ENCODE peak calls at places on chromosomes 2 and 18, in eight cellular contexts. One of them, this sample, is unnamed.

GRCh38 chr2:28681216-28681981 is 70.2 kb upstream of the PPP1CB start:
- DNase-seq in cardiac muscle cell: peak; percentile 76
- DNase-seq in A549: no peak
- DNase-seq in IMR-90: peak; percentile 81
- DNase-seq in transverse colon: no peak
- DNase-seq in mammary epithelial cell: peak; percentile 82
- DNase-seq in adrenal gland: no peak
- DNase-seq in heart left ventricle: peak; percentile 46
- DNase-seq in this sample: no peak

GRCh38 chr2:11680181-11680900 is 10.3 kb upstream of the NTSR2 start:
- DNase-seq in heart left ventricle: no peak
- DNase-seq in adrenal gland: peak; percentile 80
- DNase-seq in IMR-90: peak; percentile 61
- DNase-seq in cardiac muscle cell: no peak
- DNase-seq in mammary epithelial cell: no peak
- DNase-seq in A549: no peak
- DNase-seq in transverse colon: no peak
- DNase-seq in this sample: peak; percentile 72

GRCh38 chr2:222942556-222942955 is 81.7 kb downstream of the ACSL3 start:
- DNase-seq in adrenal gland: no peak
- DNase-seq in cardiac muscle cell: no peak
- DNase-seq in transverse colon: no peak
- DNase-seq in A549: no peak
- DNase-seq in IMR-90: no peak
- DNase-seq in mammary epithelial cell: no peak
- DNase-seq in heart left ventricle: no peak
- DNase-seq in this sample: no peak

GRCh38 chr18:23857756-23858155 is 156.8 kb upstream of the TTC39C start:
- DNase-seq in cardiac muscle cell: peak; percentile 51
- DNase-seq in heart left ventricle: no peak
- DNase-seq in transverse colon: no peak
- DNase-seq in mammary epithelial cell: peak; percentile 85
- DNase-seq in IMR-90: peak; percentile 82
- DNase-seq in A549: no peak
- DNase-seq in adrenal gland: no peak
- DNase-seq in this sample: no peak

GRCh38 chr18:29096380-29096779 is 919.5 kb upstream of the CDH2 start:
- DNase-seq in transverse colon: no peak
- DNase-seq in mammary epithelial cell: no peak
- DNase-seq in heart left ventricle: no peak
- DNase-seq in IMR-90: no peak
- DNase-seq in cardiac muscle cell: no peak
- DNase-seq in A549: no peak
- DNase-seq in adrenal gland: no peak
- DNase-seq in this sample: no peak

GRCh38 chr2:220001693-220002260 is 374.3 kb downstream of the SLC4A3 start:
- DNase-seq in transverse colon: no peak
- DNase-seq in cardiac muscle cell: peak; percentile 75
- DNase-seq in IMR-90: peak; percentile 58
- DNase-seq in mammary epithelial cell: no peak
- DNase-seq in heart left ventricle: no peak
- DNase-seq in adrenal gland: no peak
- DNase-seq in A549: no peak
- DNase-seq in this sample: peak; percentile 3

GRCh38 chr18:926946-927345 is 22.3 kb downstream of the ADCYAP1 start:
- DNase-seq in mammary epithelial cell: no peak
- DNase-seq in IMR-90: no peak
- DNase-seq in transverse colon: no peak
- DNase-seq in cardiac muscle cell: no peak
- DNase-seq in heart left ventricle: no peak
- DNase-seq in adrenal gland: no peak
- DNase-seq in A549: no peak
- DNase-seq in this sample: no peak

GRCh38 chr2:96143231-96143847 is 1.9 kb downstream of the DUSP2 start:
- DNase-seq in heart left ventricle: peak; percentile 18
- DNase-seq in cardiac muscle cell: no peak
- DNase-seq in IMR-90: no peak
- DNase-seq in mammary epithelial cell: no peak
- DNase-seq in A549: no peak
- DNase-seq in adrenal gland: peak; percentile 4
- DNase-seq in transverse colon: no peak
- DNase-seq in this sample: no peak

GRCh38 chr18:9802175-9802747 is 83.5 kb upstream of the TXNDC2 start:
- DNase-seq in A549: no peak
- DNase-seq in transverse colon: no peak
- DNase-seq in heart left ventricle: no peak
- DNase-seq in IMR-90: no peak
- DNase-seq in mammary epithelial cell: no peak
- DNase-seq in cardiac muscle cell: no peak
- DNase-seq in adrenal gland: no peak
- DNase-seq in this sample: no peak

GRCh38 chr18:50105027-50105426 is 89.9 kb downstream of the MYO5B start:
- DNase-seq in IMR-90: no peak
- DNase-seq in mammary epithelial cell: no peak
- DNase-seq in A549: no peak
- DNase-seq in adrenal gland: no peak
- DNase-seq in heart left ventricle: no peak
- DNase-seq in cardiac muscle cell: no peak
- DNase-seq in transverse colon: no peak
- DNase-seq in this sample: no peak

GRCh38 chr2:44927979-44928659 is 13.4 kb upstream of the SIX3 start:
- DNase-seq in A549: no peak
- DNase-seq in adrenal gland: no peak
- DNase-seq in heart left ventricle: no peak
- DNase-seq in mammary epithelial cell: no peak
- DNase-seq in IMR-90: no peak
- DNase-seq in cardiac muscle cell: no peak
- DNase-seq in transverse colon: no peak
- DNase-seq in this sample: no peak

GRCh38 chr2:232687382-232688160 is 9.6 kb upstream of the GIGYF2 start:
- DNase-seq in cardiac muscle cell: no peak
- DNase-seq in IMR-90: no peak
- DNase-seq in mammary epithelial cell: no peak
- DNase-seq in transverse colon: no peak
- DNase-seq in adrenal gland: no peak
- DNase-seq in A549: no peak
- DNase-seq in heart left ventricle: no peak
- DNase-seq in this sample: no peak

GRCh38 chr2:145323512-145323911 is 803.6 kb upstream of the ZEB2 start:
- DNase-seq in heart left ventricle: no peak
- DNase-seq in cardiac muscle cell: no peak
- DNase-seq in A549: no peak
- DNase-seq in adrenal gland: no peak
- DNase-seq in transverse colon: no peak
- DNase-seq in IMR-90: peak; percentile 41
- DNase-seq in mammary epithelial cell: peak; percentile 74
- DNase-seq in this sample: no peak

GRCh38 chr2:225558425-225558824 is 158.9 kb downstream of the NYAP2 start:
- DNase-seq in A549: no peak
- DNase-seq in mammary epithelial cell: no peak
- DNase-seq in cardiac muscle cell: no peak
- DNase-seq in adrenal gland: no peak
- DNase-seq in heart left ventricle: no peak
- DNase-seq in IMR-90: no peak
- DNase-seq in transverse colon: no peak
- DNase-seq in this sample: no peak

GRCh38 chr2:133326651-133327397 is 241.4 kb downstream of the NCKAP5 start:
- DNase-seq in mammary epithelial cell: no peak
- DNase-seq in adrenal gland: no peak
- DNase-seq in cardiac muscle cell: peak; percentile 35
- DNase-seq in A549: peak; percentile 93
- DNase-seq in heart left ventricle: no peak
- DNase-seq in IMR-90: peak; percentile 98
- DNase-seq in transverse colon: no peak
- DNase-seq in this sample: no peak

GRCh38 chr2:99032786-99033185 is 96.8 kb upstream of the CRACDL start:
- DNase-seq in A549: no peak
- DNase-seq in IMR-90: no peak
- DNase-seq in mammary epithelial cell: peak; percentile 84
- DNase-seq in adrenal gland: no peak
- DNase-seq in cardiac muscle cell: no peak
- DNase-seq in transverse colon: no peak
- DNase-seq in heart left ventricle: no peak
- DNase-seq in this sample: no peak

GRCh38 chr18:35634376-35634775 is 52.8 kb downstream of the GALNT1 start:
- DNase-seq in transverse colon: no peak
- DNase-seq in mammary epithelial cell: no peak
- DNase-seq in cardiac muscle cell: no peak
- DNase-seq in A549: no peak
- DNase-seq in heart left ventricle: no peak
- DNase-seq in IMR-90: no peak
- DNase-seq in adrenal gland: no peak
- DNase-seq in this sample: no peak

GRCh38 chr2:86441789-86442641 is 844 bp downstream of the KDM3A start:
- DNase-seq in IMR-90: peak; percentile 50
- DNase-seq in cardiac muscle cell: peak; percentile 70
- DNase-seq in A549: peak; percentile 60
- DNase-seq in mammary epithelial cell: peak; percentile 46
- DNase-seq in heart left ventricle: peak; percentile 74
- DNase-seq in adrenal gland: peak; percentile 65
- DNase-seq in transverse colon: peak; percentile 69
- DNase-seq in this sample: no peak

GRCh38 chr2:129904532-129905446 is 74.7 kb upstream of the RAB6C start:
- DNase-seq in adrenal gland: no peak
- DNase-seq in A549: no peak
- DNase-seq in transverse colon: no peak
- DNase-seq in mammary epithelial cell: no peak
- DNase-seq in cardiac muscle cell: no peak
- DNase-seq in heart left ventricle: no peak
- DNase-seq in IMR-90: no peak
- DNase-seq in this sample: no peak

GRCh38 chr2:240301256-240301795 is 134.1 kb upstream of the GPC1 start:
- DNase-seq in A549: no peak
- DNase-seq in IMR-90: no peak
- DNase-seq in adrenal gland: no peak
- DNase-seq in cardiac muscle cell: no peak
- DNase-seq in mammary epithelial cell: no peak
- DNase-seq in heart left ventricle: no peak
- DNase-seq in transverse colon: no peak
- DNase-seq in this sample: no peak

GRCh38 chr2:140863713-140864112 is 1267.1 kb downstream of the LRP1B start:
- DNase-seq in adrenal gland: no peak
- DNase-seq in IMR-90: peak; percentile 69
- DNase-seq in mammary epithelial cell: peak; percentile 40
- DNase-seq in transverse colon: no peak
- DNase-seq in cardiac muscle cell: peak; percentile 86
- DNase-seq in A549: peak; percentile 74
- DNase-seq in heart left ventricle: no peak
- DNase-seq in this sample: no peak

GRCh38 chr2:85134255-85135065 is 1.3 kb downstream of the TCF7L1 start:
- DNase-seq in A549: no peak
- DNase-seq in heart left ventricle: peak; percentile 52
- DNase-seq in adrenal gland: peak; percentile 28
- DNase-seq in cardiac muscle cell: peak; percentile 71
- DNase-seq in transverse colon: peak; percentile 22
- DNase-seq in IMR-90: peak; percentile 54
- DNase-seq in mammary epithelial cell: peak; percentile 27
- DNase-seq in this sample: no peak
- H3K4me3 ChIP-seq in A549: peak overlapping the region; percentile 61
- H3K4me3 ChIP-seq in heart left ventricle: peak overlapping the region; percentile 83
- H3K4me3 ChIP-seq in adrenal gland: peak overlapping the region; percentile 78
- H3K4me3 ChIP-seq in cardiac muscle cell: peak overlapping the region; percentile 57
- H3K4me3 ChIP-seq in transverse colon: peak overlapping the region; percentile 57
- H3K4me3 ChIP-seq in IMR-90: peak overlapping the region; percentile 100
- H3K4me3 ChIP-seq in mammary epithelial cell: peak overlapping the region; percentile 98
- H3K4me3 ChIP-seq in this sample: no peak overlapping the region

GRCh38 chr2:162090109-162090508 is 16.1 kb upstream of the DPP4 start:
- DNase-seq in transverse colon: no peak
- DNase-seq in cardiac muscle cell: peak; percentile 28
- DNase-seq in IMR-90: peak; percentile 71
- DNase-seq in mammary epithelial cell: no peak
- DNase-seq in adrenal gland: no peak
- DNase-seq in A549: no peak
- DNase-seq in heart left ventricle: no peak
- DNase-seq in this sample: peak; percentile 37
- H3K4me1 ChIP-seq in transverse colon: peaks cover 24% of the 10 kb centered on the region
- H3K4me1 ChIP-seq in cardiac muscle cell: no peaks in the 10 kb centered on the region
- H3K4me1 ChIP-seq in IMR-90: peaks cover 17% of the 10 kb centered on the region
- H3K4me1 ChIP-seq in mammary epithelial cell: peaks cover 80% of the 10 kb centered on the region
- H3K4me1 ChIP-seq in adrenal gland: peaks cover 15% of the 10 kb centered on the region
- H3K4me1 ChIP-seq in A549: peaks cover 35% of the 10 kb centered on the region
- H3K4me1 ChIP-seq in heart left ventricle: peaks cover 16% of the 10 kb centered on the region
- H3K4me1 ChIP-seq in this sample: peaks cover 26% of the 10 kb centered on the region

GRCh38 chr18:78716581-78716980 is 263.0 kb upstream of the SALL3 start:
- DNase-seq in heart left ventricle: no peak
- DNase-seq in transverse colon: no peak
- DNase-seq in adrenal gland: no peak
- DNase-seq in A549: no peak
- DNase-seq in cardiac muscle cell: no peak
- DNase-seq in IMR-90: no peak
- DNase-seq in mammary epithelial cell: no peak
- DNase-seq in this sample: no peak

GRCh38 chr18:78717051-78717765 is 262.4 kb upstream of the SALL3 start:
- DNase-seq in transverse colon: no peak
- DNase-seq in cardiac muscle cell: no peak
- DNase-seq in adrenal gland: no peak
- DNase-seq in A549: no peak
- DNase-seq in heart left ventricle: no peak
- DNase-seq in mammary epithelial cell: no peak
- DNase-seq in IMR-90: no peak
- DNase-seq in this sample: no peak

GRCh38 chr18:78717766-78718150 is 261.9 kb upstream of the SALL3 start:
- DNase-seq in cardiac muscle cell: no peak
- DNase-seq in heart left ventricle: no peak
- DNase-seq in adrenal gland: no peak
- DNase-seq in transverse colon: no peak
- DNase-seq in IMR-90: no peak
- DNase-seq in A549: no peak
- DNase-seq in mammary epithelial cell: no peak
- DNase-seq in this sample: no peak

GRCh38 chr18:78713726-78714125 is 265.9 kb upstream of the SALL3 start:
- DNase-seq in mammary epithelial cell: no peak
- DNase-seq in cardiac muscle cell: no peak
- DNase-seq in IMR-90: no peak
- DNase-seq in heart left ventricle: no peak
- DNase-seq in adrenal gland: no peak
- DNase-seq in A549: no peak
- DNase-seq in transverse colon: no peak
- DNase-seq in this sample: no peak

GRCh38 chr18:78716022-78716421 is 263.6 kb upstream of the SALL3 start:
- DNase-seq in heart left ventricle: no peak
- DNase-seq in cardiac muscle cell: no peak
- DNase-seq in mammary epithelial cell: no peak
- DNase-seq in transverse colon: no peak
- DNase-seq in adrenal gland: no peak
- DNase-seq in A549: no peak
- DNase-seq in IMR-90: no peak
- DNase-seq in this sample: no peak
- TF ChIP-seq CTCF in heart left ventricle: no peak
- TF ChIP-seq CTCF in cardiac muscle cell: no peak
- TF ChIP-seq CTCF in mammary epithelial cell: no peak
- TF ChIP-seq CTCF in transverse colon: no peak
- TF ChIP-seq CTCF in adrenal gland: no peak
- TF ChIP-seq CTCF in A549: no peak
- TF ChIP-seq CTCF in IMR-90: no peak
- TF ChIP-seq CTCF in this sample: no peak

DNA sequence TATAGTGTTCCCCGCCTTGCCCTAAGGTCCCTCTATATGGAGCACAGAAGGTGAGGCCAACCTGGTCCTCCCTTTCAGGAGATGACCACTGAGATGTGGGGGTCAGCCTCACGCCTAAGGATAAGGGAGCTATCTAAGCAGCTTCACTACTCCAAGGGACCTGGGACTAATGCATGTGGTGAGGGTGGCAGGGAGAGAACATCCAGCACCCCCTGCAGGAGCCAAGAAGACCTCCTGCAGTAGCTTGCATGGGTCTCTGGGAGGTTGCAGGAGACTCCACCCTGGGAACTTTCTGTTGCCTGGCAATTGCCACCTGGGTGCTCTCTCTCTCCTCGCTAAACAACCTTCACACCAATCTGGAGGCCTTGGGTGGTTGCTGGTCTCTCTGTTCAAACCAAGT is 93.0 kb upstream of the KLHL29 start:
- DNase-seq in A549: peak; percentile 11
- DNase-seq in cardiac muscle cell: no peak
- DNase-seq in IMR-90: no peak
- DNase-seq in transverse colon: no peak
- DNase-seq in mammary epithelial cell: no peak
- DNase-seq in adrenal gland: no peak
- DNase-seq in heart left ventricle: no peak
- DNase-seq in this sample: no peak
- H3K4me3 ChIP-seq in A549: no peak overlapping the region
- H3K4me3 ChIP-seq in cardiac muscle cell: no peak overlapping the region
- H3K4me3 ChIP-seq in IMR-90: no peak overlapping the region
- H3K4me3 ChIP-seq in transverse colon: no peak overlapping the region
- H3K4me3 ChIP-seq in mammary epithelial cell: no peak overlapping the region
- H3K4me3 ChIP-seq in adrenal gland: no peak overlapping the region
- H3K4me3 ChIP-seq in heart left ventricle: no peak overlapping the region
- H3K4me3 ChIP-seq in this sample: no peak overlapping the region

This sample was measured in PC-9.